ENCODE peak calls at places on chromosomes 7 and 10, in five cellular contexts. M, L, Z, R and U are unnamed samples.

GRCh38 chr10:77062381-77062780 is 575.2 kb downstream of the KCNMA1 start:
- DNase-seq in M (no peak), L (no peak), Z (no peak), R (no peak), U (no peak)

GRCh38 chr7:997404-998395 is 14.7 kb downstream of the CYP2W1 start:
- DNase-seq in M (no peak), L (no peak), Z (no peak), R (no peak), U (no peak)

GRCh38 chr7:95405208-95405607 is 9.0 kb upstream of the PON3 start:
- DNase-seq in M (no peak), L (no peak), Z (no peak), R (no peak), U (no peak)

GRCh38 chr7:75989084-75989725 is 5.2 kb downstream of the TMEM120A start:
- DNase-seq in M (no peak), L (no peak), Z (no peak), R (no peak), U (peak)

GRCh38 chr10:97731346-97732051 is 5.4 kb upstream of the ZFYVE27 start:
- DNase-seq in M (peak), L (peak), Z (peak), R (peak), U (peak)

GRCh38 chr7:94396606-94397005 is 1.9 kb downstream of the COL1A2 start:
- DNase-seq in M (no peak), L (no peak), Z (no peak), R (peak), U (no peak)

GRCh38 chr10:83037653-83038052 is 1101.7 kb upstream of the GHITM start:
- DNase-seq in M (no peak), L (no peak), Z (no peak), R (no peak), U (no peak)

GRCh38 chr7:28955356-28955722 is 2.8 kb downstream of the TRIL start:
- DNase-seq in M (no peak), L (no peak), Z (no peak), R (no peak), U (no peak)

GRCh38 chr10:75776738-75777504 is 345.5 kb downstream of the LRMDA start:
- DNase-seq in M (no peak), L (no peak), Z (no peak), R (no peak), U (no peak)

GRCh38 chr7:108246227-108246837 is 116.2 kb upstream of the LAMB4 start:
- DNase-seq in M (no peak), L (peak), Z (no peak), R (no peak), U (no peak)

GRCh38 chr7:95549818-95550529 is 46.3 kb downstream of the PDK4 start:
- DNase-seq in M (no peak), L (peak), Z (no peak), R (peak), U (no peak)

GRCh38 chr7:55521543-55522267 is 50.6 kb downstream of the VOPP1 start:
- DNase-seq in M (no peak), L (no peak), Z (no peak), R (no peak), U (no peak)

GRCh38 chr10:79354615-79355014 is 7.3 kb downstream of the PPIF start:
- DNase-seq in M (no peak), L (no peak), Z (no peak), R (no peak), U (no peak)

GRCh38 chr10:58781873-58782488 is 269.3 kb downstream of the BICC1 start:
- DNase-seq in M (no peak), L (peak), Z (no peak), R (peak), U (no peak)

GRCh38 chr10:72319416-72320254 is 35.1 kb downstream of the DNAJB12 start:
- DNase-seq in M (peak), L (peak), Z (no peak), R (peak), U (no peak)

GRCh38 chr7:91248996-91249395 is 15.2 kb upstream of the FZD1 start:
- DNase-seq in M (no peak), L (no peak), Z (no peak), R (no peak), U (no peak)

GRCh38 chr7:91249506-91250233 is 14.6 kb upstream of the FZD1 start:
- DNase-seq in M (no peak), L (peak), Z (no peak), R (no peak), U (no peak)

GRCh38 chr7:91243591-91244368 is 20.5 kb upstream of the FZD1 start:
- DNase-seq in M (no peak), L (no peak), Z (no peak), R (no peak), U (no peak)

GRCh38 chr7:91250706-91251105 is 13.5 kb upstream of the FZD1 start:
- DNase-seq in M (no peak), L (no peak), Z (no peak), R (no peak), U (no peak)

GRCh38 chr7:91247497-91247896 is 16.7 kb upstream of the FZD1 start:
- DNase-seq in M (no peak), L (no peak), Z (no peak), R (no peak), U (no peak)
- TF ChIP-seq CTCF in M (no peak), L (no peak), Z (no peak), R (no peak), U (no peak)

DNA sequence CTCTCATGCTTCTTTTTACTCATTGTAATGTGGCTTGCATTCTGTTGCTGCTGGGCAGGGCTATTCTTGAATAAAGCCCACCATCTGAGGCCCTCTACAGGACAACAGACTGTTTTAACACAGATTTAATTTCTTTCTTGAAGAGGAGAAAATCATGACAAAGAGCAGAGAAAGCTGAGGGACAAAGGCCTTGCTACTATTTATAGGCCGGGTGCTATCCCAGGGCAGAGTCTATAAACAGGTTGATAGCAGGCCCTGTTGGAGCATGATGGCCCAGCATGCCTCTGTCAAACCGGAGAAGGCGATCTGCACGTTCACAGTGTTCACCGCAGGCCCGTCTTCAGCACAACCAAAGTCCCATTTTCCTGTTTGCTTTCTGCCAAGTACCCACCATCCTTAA is 3.0 kb downstream of the VIPR2 start:
- DNase-seq in M (no peak), L (no peak), Z (no peak), R (no peak), U (no peak)
- TF ChIP-seq CTCF in M (no peak), L (no peak), Z (peak), R (no peak), U (no peak)

DNA sequence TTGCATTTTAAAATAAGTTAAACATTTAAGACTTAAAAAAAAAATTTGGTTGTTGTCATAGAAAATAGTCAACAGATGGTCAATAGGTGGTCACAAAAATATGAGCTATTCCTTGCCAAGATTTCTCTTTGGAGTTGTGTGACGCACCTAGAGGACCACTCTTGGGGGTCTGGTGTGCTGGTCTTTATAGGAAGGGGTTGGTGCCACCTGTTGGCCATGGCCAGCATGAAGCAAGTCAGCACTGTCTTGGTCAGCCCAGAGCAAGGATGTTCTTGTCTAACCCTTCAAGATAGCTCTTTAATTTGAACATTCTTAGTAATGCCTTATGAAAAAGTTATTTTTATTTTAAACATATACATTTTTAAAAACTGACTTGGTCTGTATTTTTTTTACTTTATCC is 267.9 kb upstream of the CNTNAP2 start:
- DNase-seq in M (no peak), L (no peak), Z (no peak), R (no peak), U (no peak)
- TF ChIP-seq CTCF in M (no peak), L (no peak), Z (peak), R (no peak), U (peak)

DNA sequence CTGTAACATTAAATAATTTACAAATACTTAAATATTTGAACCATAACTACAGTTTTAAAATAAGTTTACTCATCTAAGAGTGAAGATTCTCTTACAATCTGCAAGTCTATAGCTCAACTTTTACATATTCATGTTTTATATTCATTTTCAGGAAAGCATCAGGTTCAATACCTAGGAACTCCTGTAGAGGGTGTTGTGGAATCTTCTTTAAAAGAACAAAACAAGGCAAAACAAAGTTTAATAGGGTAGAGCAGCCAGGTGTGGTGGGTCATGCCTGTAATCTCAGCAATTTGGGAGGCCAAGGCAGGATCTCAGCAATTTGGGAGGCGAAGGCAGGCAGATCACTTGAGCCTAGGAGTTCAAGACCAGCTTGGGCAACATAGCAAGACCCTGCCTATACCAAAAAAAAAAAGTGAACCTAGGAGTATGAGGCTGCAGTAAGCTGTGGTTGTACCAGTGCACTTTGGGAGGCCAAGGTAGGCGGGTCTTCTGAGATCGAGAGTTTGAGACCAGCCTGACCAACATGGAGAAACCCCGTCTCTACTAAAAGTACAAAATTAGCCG is 45.1 kb downstream of the ST8SIA6 start:
- DNase-seq in M (no peak), L (no peak), Z (no peak), R (no peak), U (no peak)
- TF ChIP-seq CTCF in M (no peak), L (no peak), Z (peak), R (peak), U (peak)

DNA sequence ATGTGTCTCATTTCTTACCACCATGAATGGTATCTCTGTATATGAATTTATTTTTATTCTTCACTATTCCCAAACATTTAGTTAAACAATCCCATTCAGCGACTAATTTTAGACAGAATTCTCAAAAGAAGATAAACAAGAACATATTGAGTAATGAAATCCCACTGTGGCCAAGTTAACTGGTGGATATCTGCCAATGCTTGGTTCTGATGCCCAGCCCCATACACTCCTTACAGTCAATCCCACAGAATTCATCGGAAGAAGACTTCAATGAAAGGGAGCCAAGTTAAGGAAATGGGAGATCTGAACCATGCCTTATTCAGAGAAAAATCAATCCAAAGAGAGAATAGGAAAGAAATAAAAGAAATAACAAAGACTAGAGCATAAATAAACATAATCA is 518.0 kb downstream of the XPNPEP1 start:
- DNase-seq in M (no peak), L (no peak), Z (no peak), R (no peak), U (no peak)
- TF ChIP-seq CTCF in M (no peak), L (no peak), Z (no peak), R (no peak), U (no peak)

GRCh38 chr7:131007439-131008330 is 273.7 kb upstream of the KLF14 start:
- DNase-seq in M (peak), L (peak), Z (no peak), R (peak), U (no peak)
- TF ChIP-seq CTCF in M (peak), L (peak), Z (peak), R (peak), U (peak)

GRCh38 chr7:45581271-45581780 is 7.2 kb downstream of the ADCY1 start:
- DNase-seq in M (no peak), L (no peak), Z (no peak), R (no peak), U (no peak)
- TF ChIP-seq CTCF in M (no peak), L (no peak), Z (no peak), R (no peak), U (no peak)